ENCODE peak calls at places on chromosomes 2 and 18, in four cellular contexts. One of them, this sample, is unnamed.

GRCh38 chr2:217818293-217818850 is 184.4 kb downstream of the TNS1 start:
- DNase-seq in IMR-90: no peak
- DNase-seq in mesenchymal stem cell: no peak
- DNase-seq in H1: no peak
- DNase-seq in this sample: no peak

GRCh38 chr2:111626037-111626861 is 257.7 kb downstream of the ANAPC1 start:
- DNase-seq in IMR-90: peak; percentile 16
- DNase-seq in mesenchymal stem cell: peak; percentile 33
- DNase-seq in H1: no peak
- DNase-seq in this sample: no peak

GRCh38 chr18:48003426-48004349 is 73.2 kb upstream of the SMAD2 start:
- DNase-seq in IMR-90: no peak
- DNase-seq in mesenchymal stem cell: peak; percentile 6
- DNase-seq in H1: no peak
- DNase-seq in this sample: no peak

GRCh38 chr18:38751897-38752296 is 1186.3 kb upstream of the CELF4 start:
- DNase-seq in IMR-90: no peak
- DNase-seq in mesenchymal stem cell: peak; percentile 8
- DNase-seq in H1: no peak
- DNase-seq in this sample: no peak

GRCh38 chr2:228690681-228691080 is 509.2 kb upstream of the SPHKAP start:
- DNase-seq in IMR-90: no peak
- DNase-seq in mesenchymal stem cell: no peak
- DNase-seq in H1: no peak
- DNase-seq in this sample: no peak

GRCh38 chr2:103165836-103166235 is 404.0 kb downstream of the TMEM182 start:
- DNase-seq in IMR-90: no peak
- DNase-seq in mesenchymal stem cell: no peak
- DNase-seq in H1: no peak
- DNase-seq in this sample: no peak

GRCh38 chr2:206918258-206918657 is 21.1 kb upstream of the CPO start:
- DNase-seq in IMR-90: no peak
- DNase-seq in mesenchymal stem cell: no peak
- DNase-seq in H1: no peak
- DNase-seq in this sample: no peak

GRCh38 chr2:25951071-25951547 is 31.2 kb downstream of the KIF3C start:
- DNase-seq in IMR-90: peak; percentile 83
- DNase-seq in mesenchymal stem cell: peak; percentile 80
- DNase-seq in H1: peak; percentile 79
- DNase-seq in this sample: peak; percentile 86

GRCh38 chr2:188788621-188789020 is 185.6 kb upstream of the COL3A1 start:
- DNase-seq in IMR-90: peak; percentile 93
- DNase-seq in mesenchymal stem cell: peak; percentile 87
- DNase-seq in H1: no peak
- DNase-seq in this sample: no peak

GRCh38 chr2:176826356-176826755 is 386.2 kb upstream of the HNRNPA3 start:
- DNase-seq in IMR-90: no peak
- DNase-seq in mesenchymal stem cell: no peak
- DNase-seq in H1: no peak
- DNase-seq in this sample: no peak

GRCh38 chr2:16656087-16656486 is 9.5 kb downstream of the CYRIA start:
- DNase-seq in IMR-90: no peak
- DNase-seq in mesenchymal stem cell: no peak
- DNase-seq in H1: peak; percentile 34
- DNase-seq in this sample: no peak

GRCh38 chr2:162242586-162243304 is 500 bp downstream of the FAP start:
- DNase-seq in IMR-90: peak; percentile 88
- DNase-seq in mesenchymal stem cell: peak; percentile 84
- DNase-seq in H1: no peak
- DNase-seq in this sample: no peak

GRCh38 chr2:229572434-229573338 is 141.7 kb downstream of the DNER start:
- DNase-seq in IMR-90: no peak
- DNase-seq in mesenchymal stem cell: no peak
- DNase-seq in H1: no peak
- DNase-seq in this sample: no peak

GRCh38 chr18:6961331-6961730 is 156.3 kb downstream of the LAMA1 start:
- DNase-seq in IMR-90: no peak
- DNase-seq in mesenchymal stem cell: no peak
- DNase-seq in H1: no peak
- DNase-seq in this sample: no peak

GRCh38 chr18:10094608-10095137 is 180.9 kb downstream of the VAPA start:
- DNase-seq in IMR-90: no peak
- DNase-seq in mesenchymal stem cell: no peak
- DNase-seq in H1: no peak
- DNase-seq in this sample: no peak

GRCh38 chr2:140630557-140630956 is 1500.3 kb downstream of the LRP1B start:
- DNase-seq in IMR-90: no peak
- DNase-seq in mesenchymal stem cell: no peak
- DNase-seq in H1: no peak
- DNase-seq in this sample: no peak

GRCh38 chr18:62877448-62878221 is 162.3 kb downstream of the PHLPP1 start:
- DNase-seq in IMR-90: peak; percentile 65
- DNase-seq in mesenchymal stem cell: peak; percentile 47
- DNase-seq in H1: no peak
- DNase-seq in this sample: peak; percentile 42

GRCh38 chr2:187552959-187553681 is 1.1 kb downstream of the TFPI start:
- DNase-seq in IMR-90: peak; percentile 91
- DNase-seq in mesenchymal stem cell: peak; percentile 87
- DNase-seq in H1: no peak
- DNase-seq in this sample: no peak

GRCh38 chr2:17539993-17540812 is at the start of gene VSNL1:
- DNase-seq in IMR-90: peak; percentile 68
- DNase-seq in mesenchymal stem cell: peak; percentile 92
- DNase-seq in H1: peak; percentile 94
- DNase-seq in this sample: peak; percentile 97

GRCh38 chr18:63480476-63480875 is 3.7 kb downstream of the SERPINB5 start:
- DNase-seq in IMR-90: no peak
- DNase-seq in mesenchymal stem cell: peak; percentile 14
- DNase-seq in H1: no peak
- DNase-seq in this sample: no peak

GRCh38 chr2:232343816-232344215 is 34.7 kb upstream of the ALPP start:
- DNase-seq in IMR-90: no peak
- DNase-seq in mesenchymal stem cell: no peak
- DNase-seq in H1: no peak
- DNase-seq in this sample: no peak

GRCh38 chr2:233901884-233902283 is 15.3 kb upstream of the TRPM8 start:
- DNase-seq in IMR-90: no peak
- DNase-seq in mesenchymal stem cell: no peak
- DNase-seq in H1: no peak
- DNase-seq in this sample: no peak

GRCh38 chr2:108855194-108855593 is 68.6 kb downstream of the CCDC138 start:
- DNase-seq in IMR-90: peak; percentile 8
- DNase-seq in mesenchymal stem cell: no peak
- DNase-seq in H1: no peak
- DNase-seq in this sample: no peak

GRCh38 chr18:48931680-48932461 is 18.9 kb downstream of the SMAD7 start:
- DNase-seq in IMR-90: no peak
- DNase-seq in mesenchymal stem cell: no peak
- DNase-seq in H1: no peak
- DNase-seq in this sample: no peak

GRCh38 chr2:240947176-240947575 is 41.0 kb downstream of the CROCC2 start:
- DNase-seq in IMR-90: no peak
- DNase-seq in mesenchymal stem cell: no peak
- DNase-seq in H1: no peak
- DNase-seq in this sample: no peak

GRCh38 chr2:105378921-105379383 is 19.9 kb downstream of the FHL2 start:
- DNase-seq in IMR-90: no peak
- DNase-seq in mesenchymal stem cell: no peak
- DNase-seq in H1: no peak
- DNase-seq in this sample: no peak

GRCh38 chr18:75130591-75131274 is 78.2 kb downstream of the PTGR3 start:
- DNase-seq in IMR-90: peak; percentile 12
- DNase-seq in mesenchymal stem cell: no peak
- DNase-seq in H1: peak; percentile 23
- DNase-seq in this sample: no peak

GRCh38 chr18:8982416-8983183 is 119.9 kb upstream of the NDUFV2 start:
- DNase-seq in IMR-90: peak; percentile 74
- DNase-seq in mesenchymal stem cell: peak; percentile 70
- DNase-seq in H1: no peak
- DNase-seq in this sample: no peak

GRCh38 chr2:6754412-6754811 is 111.3 kb downstream of the CMPK2 start:
- DNase-seq in IMR-90: no peak
- DNase-seq in mesenchymal stem cell: no peak
- DNase-seq in H1: no peak
- DNase-seq in this sample: no peak

GRCh38 chr18:37546023-37546537 is 19.5 kb downstream of the CELF4 start:
- DNase-seq in IMR-90: no peak
- DNase-seq in mesenchymal stem cell: no peak
- DNase-seq in H1: no peak
- DNase-seq in this sample: no peak

GRCh38 chr2:37635359-37636208 is 35.9 kb downstream of the CDC42EP3 start:
- DNase-seq in IMR-90: peak; percentile 82
- DNase-seq in mesenchymal stem cell: peak; percentile 96
- DNase-seq in H1: no peak
- DNase-seq in this sample: no peak

GRCh38 chr2:142734770-142735169 is 142.7 kb upstream of the KYNU start:
- DNase-seq in IMR-90: no peak
- DNase-seq in mesenchymal stem cell: no peak
- DNase-seq in H1: no peak
- DNase-seq in this sample: no peak

GRCh38 chr2:51231071-51231470 is 199.1 kb upstream of the NRXN1 start:
- DNase-seq in IMR-90: no peak
- DNase-seq in mesenchymal stem cell: peak; percentile 45
- DNase-seq in H1: no peak
- DNase-seq in this sample: no peak

GRCh38 chr2:54073796-54074195 is 41.6 kb upstream of the ACYP2 start:
- DNase-seq in IMR-90: peak; percentile 64
- DNase-seq in mesenchymal stem cell: no peak
- DNase-seq in H1: no peak
- DNase-seq in this sample: no peak

GRCh38 chr18:62131305-62131909 is 55.4 kb downstream of the PIGN start:
- DNase-seq in IMR-90: peak; percentile 76
- DNase-seq in mesenchymal stem cell: peak; percentile 67
- DNase-seq in H1: peak; percentile 61
- DNase-seq in this sample: peak; percentile 49

GRCh38 chr2:218853766-218854165 is 5.8 kb upstream of the WNT6 start:
- DNase-seq in IMR-90: peak; percentile 13
- DNase-seq in mesenchymal stem cell: no peak
- DNase-seq in H1: no peak
- DNase-seq in this sample: no peak

GRCh38 chr2:201932511-201932910 is 101.1 kb upstream of the FZD7 start:
- DNase-seq in IMR-90: no peak
- DNase-seq in mesenchymal stem cell: no peak
- DNase-seq in H1: no peak
- DNase-seq in this sample: no peak

GRCh38 chr18:33706391-33706790 is 128.4 kb downstream of the ASXL3 start:
- DNase-seq in IMR-90: peak; percentile 11
- DNase-seq in mesenchymal stem cell: peak; percentile 6
- DNase-seq in H1: no peak
- DNase-seq in this sample: no peak

DNA sequence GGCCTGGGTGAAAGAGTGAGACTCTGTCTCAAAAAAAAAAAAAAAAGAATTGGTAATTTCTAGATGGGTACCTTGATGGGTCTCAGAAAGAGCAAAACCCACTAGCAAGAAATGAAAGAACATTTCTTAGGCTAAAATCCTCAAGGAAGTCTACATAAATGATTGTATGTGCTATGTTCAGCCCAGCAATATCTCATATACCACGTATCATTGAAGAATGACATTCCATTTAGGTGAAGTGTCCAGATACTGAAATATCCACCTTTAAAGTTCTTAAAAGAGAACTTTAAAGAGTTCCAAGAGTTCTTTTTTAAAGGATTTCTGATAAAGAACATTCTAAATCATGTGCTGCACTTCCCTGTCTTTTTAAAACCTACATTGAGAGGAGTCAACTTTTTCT is 19.2 kb downstream of the NRP2 start:
- DNase-seq in IMR-90: peak; percentile 80
- DNase-seq in mesenchymal stem cell: peak; percentile 47
- DNase-seq in H1: no peak
- DNase-seq in this sample: no peak
- H4K91ac ChIP-seq in IMR-90: peak overlapping the region; percentile 67
- H4K91ac ChIP-seq in mesenchymal stem cell: no peak overlapping the region
- H4K91ac ChIP-seq in H1: no peak overlapping the region
- H4K91ac ChIP-seq in this sample: no peak overlapping the region

GRCh38 chr18:59718108-59719057 is 21.2 kb upstream of the CCBE1 start:
- DNase-seq in IMR-90: peak; percentile 95
- DNase-seq in mesenchymal stem cell: peak; percentile 28
- DNase-seq in H1: no peak
- DNase-seq in this sample: no peak

GRCh38 chr18:59715445-59715844 is 18.2 kb upstream of the CCBE1 start:
- DNase-seq in IMR-90: peak; percentile 54
- DNase-seq in mesenchymal stem cell: peak; percentile 24
- DNase-seq in H1: no peak
- DNase-seq in this sample: no peak

GRCh38 chr18:59715966-59716369 is 18.7 kb upstream of the CCBE1 start:
- DNase-seq in IMR-90: peak; percentile 95
- DNase-seq in mesenchymal stem cell: peak; percentile 86
- DNase-seq in H1: no peak
- DNase-seq in this sample: no peak

GRCh38 chr18:59719533-59720325 is 22.5 kb upstream of the CCBE1 start:
- DNase-seq in IMR-90: peak; percentile 88
- DNase-seq in mesenchymal stem cell: peak; percentile 29
- DNase-seq in H1: no peak
- DNase-seq in this sample: no peak

GRCh38 chr18:59717291-59717690 is 20.1 kb upstream of the CCBE1 start:
- DNase-seq in IMR-90: no peak
- DNase-seq in mesenchymal stem cell: no peak
- DNase-seq in H1: no peak
- DNase-seq in this sample: no peak
- H4K91ac ChIP-seq in IMR-90: peak overlapping the region; percentile 98
- H4K91ac ChIP-seq in mesenchymal stem cell: no peak overlapping the region
- H4K91ac ChIP-seq in H1: no peak overlapping the region
- H4K91ac ChIP-seq in this sample: no peak overlapping the region

GRCh38 chr2:40369619-40370397 is 82.1 kb downstream of the SLC8A1 start:
- DNase-seq in IMR-90: peak; percentile 85
- DNase-seq in mesenchymal stem cell: no peak
- DNase-seq in H1: no peak
- DNase-seq in this sample: no peak
- H4K91ac ChIP-seq in IMR-90: peak overlapping the region; percentile 42
- H4K91ac ChIP-seq in mesenchymal stem cell: no peak overlapping the region
- H4K91ac ChIP-seq in H1: no peak overlapping the region
- H4K91ac ChIP-seq in this sample: no peak overlapping the region

GRCh38 chr18:2683055-2683454 is 27.5 kb downstream of the SMCHD1 start:
- DNase-seq in IMR-90: no peak
- DNase-seq in mesenchymal stem cell: no peak
- DNase-seq in H1: no peak
- DNase-seq in this sample: no peak
- H4K91ac ChIP-seq in IMR-90: no peak overlapping the region
- H4K91ac ChIP-seq in mesenchymal stem cell: no peak overlapping the region
- H4K91ac ChIP-seq in H1: no peak overlapping the region
- H4K91ac ChIP-seq in this sample: no peak overlapping the region